ENCODE peak calls at places on chromosomes 6 and 20, in eight cellular contexts. G, B, Z, N, I, T, F and A are unnamed samples.

GRCh38 chr6:36493859-36494258 is 51.1 kb downstream of the KCTD20 start:
- DNase-seq in Z (no peak), T (no peak), I (no peak), B (no peak), F (peak), N (no peak), G (no peak), A (no peak)

GRCh38 chr6:14243617-14244016 is 126.0 kb downstream of the CD83 start:
- DNase-seq in T (no peak), F (no peak), I (no peak), B (no peak), G (no peak), N (no peak), Z (no peak), A (no peak)

GRCh38 chr20:64021124-64021975 is 14.6 kb upstream of the C20orf204 start:
- DNase-seq in F (no peak), I (no peak), B (no peak), Z (no peak), T (no peak), N (no peak), G (no peak), A (no peak)

GRCh38 chr6:34055223-34055933 is 90.5 kb downstream of the GRM4 start:
- DNase-seq in Z (peak), N (peak), G (peak), I (no peak), F (peak), B (peak), T (peak), A (peak)

GRCh38 chr6:112205521-112206458 is 48.6 kb downstream of the LAMA4 start:
- DNase-seq in G (peak), F (peak), Z (no peak), I (no peak), N (no peak), B (no peak), T (peak), A (peak)

GRCh38 chr6:141552463-141552862 is 580.3 kb upstream of the GJE1 start:
- DNase-seq in T (peak), G (peak), I (no peak), Z (no peak), N (no peak), F (peak), B (no peak), A (peak)

GRCh38 chr6:44176935-44177509 is 18.4 kb downstream of the CAPN11 start:
- DNase-seq in Z (no peak), N (no peak), I (no peak), B (no peak), G (no peak), T (peak), F (no peak), A (peak)

GRCh38 chr6:36682328-36683144 is 4.0 kb downstream of the CDKN1A start:
- DNase-seq in T (peak), N (peak), Z (peak), G (peak), B (no peak), I (no peak), F (peak), A (peak)

GRCh38 chr6:151870375-151870774 is 62.9 kb downstream of the ESR1 start:
- DNase-seq in Z (no peak), F (peak), B (no peak), I (no peak), N (no peak), T (no peak), G (no peak), A (no peak)

GRCh38 chr6:66103954-66104353 is 396.9 kb upstream of the EYS start:
- DNase-seq in T (no peak), I (no peak), Z (no peak), N (no peak), F (no peak), B (no peak), G (no peak), A (no peak)

GRCh38 chr6:75204222-75204958 is 1.5 kb downstream of the COL12A1 start:
- DNase-seq in B (peak), Z (no peak), N (peak), F (peak), G (peak), T (peak), I (peak), A (peak)

GRCh38 chr20:42646250-42646649 is 543.5 kb downstream of the PTPRT start:
- DNase-seq in Z (no peak), G (no peak), I (no peak), N (no peak), B (no peak), T (no peak), F (no peak), A (no peak)

GRCh38 chr6:36432151-36432633 is 10.5 kb downstream of the PXT1 start:
- DNase-seq in G (no peak), Z (no peak), I (no peak), T (peak), B (no peak), N (no peak), F (peak), A (no peak)